ENCODE peak calls at places on chromosomes 3 and 15, in seven cellular contexts. N is choroid plexus epithelial cell; K is A549; A is psoas muscle; Y is brain microvascular endothelial cell; H is cardiac fibroblast; J is CD8-positive, alpha-beta T cell. L is an unnamed sample.
A peak's percentile ranks its signal among the peaks of the same experiment; 100 is the strongest.

GRCh38 chr3:194657439-194657838 is 14.6 kb downstream of the LSG1 start:
- DNase-seq in N (no peak), K (no peak), A (no peak), Y (no peak), H (no peak), J (no peak), L (no peak)

GRCh38 chr15:83320831-83321230 is 36.4 kb upstream of the BNC1 start:
- DNase-seq in N (peak; percentile 37), K (no peak), A (no peak), Y (no peak), H (peak; percentile 44), J (no peak), L (no peak)

GRCh38 chr3:101849714-101850326 is 506 bp downstream of the NFKBIZ start:
- DNase-seq in N (no peak), K (no peak), A (peak; percentile 45), Y (no peak), H (no peak), J (peak; percentile 83), L (no peak)

GRCh38 chr3:175392653-175393052 is 533.5 kb downstream of the NAALADL2 start:
- DNase-seq in N (peak; percentile 60), K (no peak), A (no peak), Y (peak; percentile 28), H (peak; percentile 49), J (no peak), L (no peak)

GRCh38 chr3:72380711-72381508 is 467.3 kb downstream of the SHQ1 start:
- DNase-seq in N (no peak), K (no peak), A (no peak), Y (no peak), H (no peak), J (no peak), L (no peak)

GRCh38 chr3:167882057-167882667 is 146.6 kb downstream of the SERPINI1 start:
- DNase-seq in N (peak; percentile 77), K (peak; percentile 8), A (no peak), Y (peak; percentile 8), H (peak; percentile 73), J (no peak), L (peak; percentile 16)

GRCh38 chr15:35481992-35482391 is 64.0 kb downstream of the DPH6 start:
- DNase-seq in N (peak; percentile 76), K (peak; percentile 14), A (no peak), Y (peak; percentile 67), H (peak; percentile 51), J (no peak), L (no peak)

GRCh38 chr3:126472277-126473006 is 3.2 kb downstream of the ZXDC start:
- DNase-seq in N (peak; percentile 92), K (peak; percentile 62), A (peak; percentile 84), Y (peak; percentile 56), H (peak; percentile 73), J (no peak), L (no peak)

GRCh38 chr3:16272588-16272987 is 7.6 kb downstream of the OXNAD1 start:
- DNase-seq in N (no peak), K (no peak), A (no peak), Y (no peak), H (no peak), J (no peak), L (no peak)

GRCh38 chr15:66386204-66387123 is at the start of gene MAP2K1:
- DNase-seq in N (peak; percentile 97), K (peak; percentile 97), A (peak; percentile 99), Y (peak; percentile 93), H (peak; percentile 98), J (peak; percentile 100), L (peak; percentile 89)

GRCh38 chr15:66389098-66389858 is 2.6 kb downstream of the MAP2K1 start:
- DNase-seq in N (no peak), K (no peak), A (no peak), Y (no peak), H (no peak), J (no peak), L (no peak)

GRCh38 chr15:66388057-66388363 is 1.3 kb downstream of the MAP2K1 start:
- DNase-seq in N (no peak), K (no peak), A (no peak), Y (no peak), H (no peak), J (no peak), L (no peak)

GRCh38 chr15:66388576-66388975 is 1.9 kb downstream of the MAP2K1 start:
- DNase-seq in N (no peak), K (no peak), A (no peak), Y (no peak), H (no peak), J (no peak), L (no peak)

DNA sequence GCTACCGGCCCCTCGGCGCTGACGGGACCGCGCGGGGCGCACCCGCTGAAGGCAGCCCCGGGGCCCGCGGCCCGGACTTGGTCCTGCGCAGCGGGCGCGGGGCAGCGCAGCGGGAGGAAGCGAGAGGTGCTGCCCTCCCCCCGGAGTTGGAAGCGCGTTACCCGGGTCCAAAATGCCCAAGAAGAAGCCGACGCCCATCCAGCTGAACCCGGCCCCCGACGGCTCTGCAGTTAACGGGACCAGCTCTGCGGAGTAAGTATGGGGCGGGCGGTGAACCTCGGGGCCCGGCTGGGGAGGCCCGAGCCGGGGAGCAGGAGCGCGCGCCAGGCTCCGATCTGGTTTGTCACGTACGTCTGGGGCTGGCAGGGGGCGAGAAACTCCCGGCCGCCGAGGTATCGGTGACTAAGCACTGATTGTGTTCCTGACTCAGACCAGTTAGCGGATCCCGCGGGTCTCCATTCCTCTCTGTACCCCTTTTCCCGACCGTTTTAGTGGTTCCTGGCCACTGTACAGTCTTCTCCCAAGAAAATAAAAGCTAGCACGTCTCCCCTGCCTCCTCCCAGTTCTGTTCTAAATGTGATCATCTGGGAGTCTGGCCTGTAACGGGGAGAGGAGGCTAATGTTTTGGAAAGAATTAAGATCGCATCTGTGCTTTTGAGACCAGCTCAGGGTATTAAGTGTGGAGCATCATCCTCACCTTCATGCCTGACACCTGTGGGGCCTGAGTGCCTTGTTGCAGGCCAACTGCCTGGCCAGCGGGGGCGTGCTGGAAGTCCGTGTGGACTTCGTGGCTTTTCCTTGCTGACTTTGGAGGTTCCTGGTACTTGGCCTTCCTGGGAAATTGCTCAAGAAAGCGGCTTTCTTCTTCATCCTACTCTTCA is 704 bp downstream of the MAP2K1 start:
- DNase-seq in N (peak; percentile 71), K (peak; percentile 90), A (peak; percentile 75), Y (peak; percentile 77), H (peak; percentile 69), J (peak; percentile 73), L (no peak)
- TF ChIP-seq CTCF in N (peak; percentile 55), K (peak; percentile 43), A (peak; percentile 24), Y (peak; percentile 54), H (peak; percentile 57), J (no peak), L (peak; percentile 56)

GRCh38 chr15:55990986-55991385 is 2.4 kb downstream of the NEDD4 start:
- DNase-seq in N (no peak), K (no peak), A (no peak), Y (no peak), H (no peak), J (no peak), L (no peak)

GRCh38 chr15:55990516-55990915 is 2.9 kb downstream of the NEDD4 start:
- DNase-seq in N (no peak), K (no peak), A (no peak), Y (no peak), H (no peak), J (no peak), L (no peak)

GRCh38 chr15:55992769-55993110 is 672 bp downstream of the NEDD4 start:
- DNase-seq in N (peak; percentile 73), K (no peak), A (no peak), Y (no peak), H (no peak), J (no peak), L (no peak)

GRCh38 chr15:55993111-55993803 is at the start of gene NEDD4:
- DNase-seq in N (peak; percentile 85), K (peak; percentile 85), A (peak; percentile 89), Y (peak; percentile 84), H (peak; percentile 89), J (peak; percentile 86), L (peak; percentile 39)

DNA sequence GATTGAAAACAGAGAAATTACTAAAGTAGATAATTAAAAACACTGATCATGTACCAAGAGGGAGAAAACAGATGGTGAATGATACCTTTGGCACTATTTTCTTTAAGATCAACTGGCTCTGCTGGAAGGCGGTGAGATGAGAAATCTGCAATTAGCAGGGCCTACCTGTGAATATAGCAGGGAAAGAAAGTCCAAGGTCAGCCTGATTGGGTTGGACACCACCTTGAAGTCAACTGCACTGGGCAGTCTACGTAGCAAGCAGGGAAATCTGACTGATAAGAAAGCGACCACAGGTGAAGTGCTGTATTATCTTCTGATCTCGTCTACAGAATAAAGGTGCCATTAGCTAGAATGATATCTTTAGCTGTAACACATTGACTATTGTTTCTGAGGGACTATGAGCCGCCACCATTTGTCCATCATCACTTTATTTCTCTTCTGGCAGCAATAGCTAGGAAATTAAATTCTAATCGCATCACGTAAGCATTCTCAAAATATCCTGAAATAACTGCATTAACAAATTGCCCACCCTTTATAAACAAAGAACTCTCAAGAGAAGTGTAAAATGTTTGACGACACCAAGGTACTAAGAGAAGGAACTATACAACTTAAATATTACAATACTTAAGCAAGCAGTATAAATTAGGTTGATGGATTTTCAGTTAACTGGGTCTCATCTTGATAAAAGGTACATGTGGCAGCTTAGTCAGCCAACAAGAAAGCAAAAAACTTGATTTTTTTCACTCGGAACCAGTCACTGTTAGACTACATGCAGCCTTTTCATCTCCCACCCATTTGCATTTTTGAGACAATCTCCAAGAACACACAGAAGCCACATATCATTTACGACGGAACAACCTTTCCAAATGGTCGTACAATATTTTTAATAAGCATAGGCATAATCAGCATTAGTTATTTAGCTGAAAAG is 1.3 kb downstream of the NEDD4 start:
- DNase-seq in N (no peak), K (no peak), A (no peak), Y (no peak), H (no peak), J (no peak), L (no peak)
- H3K4me3 ChIP-seq in N (peak overlapping the region; percentile 92), K (peak overlapping the region; percentile 73), A (peak overlapping the region; percentile 82), Y (peak overlapping the region; percentile 82), H (peak overlapping the region; percentile 87), J (no peak overlapping the region), L (peak overlapping the region; percentile 75)

GRCh38 chr3:42613462-42613861 is 13.0 kb downstream of the NKTR start:
- DNase-seq in N (peak; percentile 41), K (no peak), A (no peak), Y (no peak), H (no peak), J (no peak), L (no peak)
- TF ChIP-seq CTCF in N (peak; percentile 48), K (peak; percentile 1), A (peak; percentile 41), Y (peak; percentile 43), H (peak; percentile 40), J (peak; percentile 62), L (peak; percentile 45)

DNA sequence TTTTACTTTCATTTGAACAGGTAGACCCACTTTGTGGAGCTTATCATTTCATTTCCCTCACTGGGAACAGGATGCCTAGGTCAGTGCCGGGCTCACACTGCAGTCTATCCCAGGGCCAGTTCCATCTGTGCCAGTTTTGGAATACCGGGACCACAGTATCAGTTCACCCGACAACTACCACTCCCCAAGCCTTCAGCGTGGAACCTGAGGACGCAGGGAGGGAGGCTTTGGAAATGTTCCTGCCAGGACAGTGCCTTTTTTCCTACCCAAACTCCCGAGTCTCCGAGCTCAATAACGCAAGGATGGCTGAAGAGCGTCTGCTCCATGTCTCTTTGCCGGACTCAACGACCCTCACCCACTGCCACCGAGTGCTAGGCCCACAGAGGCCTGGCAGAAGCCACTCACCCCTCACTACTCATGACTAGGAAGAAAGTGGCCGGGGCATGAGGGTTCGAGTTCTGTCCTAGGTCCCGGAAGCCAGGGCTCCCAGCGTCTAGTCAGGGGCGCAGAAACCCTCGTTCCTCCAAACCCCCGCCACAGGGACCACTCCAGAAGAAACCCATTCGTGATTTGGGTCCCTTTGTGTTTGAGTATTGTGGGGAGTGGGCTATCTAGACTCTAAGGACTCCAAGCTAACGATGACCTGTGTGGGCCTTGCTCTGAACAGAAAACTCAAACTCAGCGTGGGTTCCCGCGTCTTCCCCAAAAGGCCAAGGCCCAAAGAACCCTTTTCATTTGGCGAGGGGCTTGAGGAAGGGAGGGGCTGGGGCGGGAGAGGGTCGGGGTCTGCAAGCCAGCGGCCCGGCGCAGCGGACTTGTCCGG is 11.4 kb downstream of the ZIC1 start:
- DNase-seq in N (no peak), K (no peak), A (no peak), Y (no peak), H (no peak), J (no peak), L (no peak)
- H3K4me3 ChIP-seq in N (peak overlapping the region; percentile 60), K (no peak overlapping the region), A (peak overlapping the region; percentile 60), Y (peak overlapping the region; percentile 50), H (no peak overlapping the region), J (no peak overlapping the region), L (no peak overlapping the region)